ENCODE peak calls at places on chromosomes 2 and 18, in five cellular contexts. G is K562, W is A549, I is GM12878, Y is HepG2. M is an unnamed sample.
A peak's percentile ranks its signal among the peaks of the same experiment; 100 is the strongest.

GRCh38 chr2:28689764-28690163 is 61.9 kb upstream of the PPP1CB start:
- DNase-seq in G (no peak), W (no peak), I (no peak), Y (no peak), M (no peak)

GRCh38 chr18:79988079-79988924 is at the start of gene TXNL4A:
- DNase-seq in G (peak; percentile 81), W (peak; percentile 87), I (peak; percentile 54), Y (peak; percentile 69), M (peak; percentile 87)

GRCh38 chr2:233938676-233939370 is 21.6 kb downstream of the TRPM8 start:
- DNase-seq in G (no peak), W (no peak), I (no peak), Y (no peak), M (peak; percentile 42)

GRCh38 chr2:89823556-89823955 is 1132.1 kb downstream of the RPIA start:
- DNase-seq in G (no peak), W (no peak), I (no peak), Y (no peak), M (no peak)

GRCh38 chr18:79873449-79874110 is 75.8 kb downstream of the KCNG2 start:
- DNase-seq in G (no peak), W (no peak), I (no peak), Y (no peak), M (no peak)

GRCh38 chr2:1420746-1421480 is 7.7 kb downstream of the TPO start:
- DNase-seq in G (no peak), W (no peak), I (no peak), Y (no peak), M (no peak)

GRCh38 chr18:56565596-56566355 is 72.6 kb downstream of the TXNL1 start:
- DNase-seq in G (no peak), W (no peak), I (no peak), Y (peak; percentile 47), M (no peak)

GRCh38 chr2:127650785-127651380 is 4.9 kb downstream of the GPR17 start:
- DNase-seq in G (no peak), W (no peak), I (no peak), Y (no peak), M (no peak)

GRCh38 chr2:237886702-237887481 is 27.5 kb downstream of the RAMP1 start:
- DNase-seq in G (no peak), W (no peak), I (no peak), Y (no peak), M (no peak)

GRCh38 chr18:46416706-46417638 is 240.0 kb downstream of the LOXHD1 start:
- DNase-seq in G (peak; percentile 84), W (peak; percentile 40), I (no peak), Y (no peak), M (peak; percentile 41)

GRCh38 chr2:155368934-155369333 is 670.4 kb downstream of the KCNJ3 start:
- DNase-seq in G (no peak), W (peak; percentile 19), I (no peak), Y (peak; percentile 12), M (peak; percentile 15)
- TF ChIP-seq JUNB in G (no peak), W (no peak), I (no peak), Y (no peak), M (no peak)

DNA sequence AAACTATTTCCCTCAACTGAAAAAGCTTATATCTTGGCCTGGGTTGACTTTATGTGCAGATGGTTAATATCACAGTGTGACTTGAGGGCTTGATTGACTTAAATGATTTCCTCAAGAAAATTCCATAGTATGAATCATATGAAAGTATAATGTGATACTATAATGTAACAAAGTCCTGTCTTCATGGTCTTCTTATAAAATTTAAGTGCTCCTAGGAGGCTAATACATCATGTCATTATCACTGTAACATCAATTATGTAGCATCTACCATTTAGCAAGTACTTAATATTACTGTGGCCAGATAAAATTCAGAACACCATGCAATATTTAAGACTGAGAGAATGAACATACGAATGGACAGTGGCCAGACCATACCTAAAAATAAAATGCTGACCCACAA is 276.1 kb downstream of the RIT2 start:
- DNase-seq in G (no peak), W (no peak), I (no peak), Y (no peak), M (no peak)
- TF ChIP-seq JUNB in G (no peak), W (no peak), I (no peak), Y (no peak), M (no peak)

DNA sequence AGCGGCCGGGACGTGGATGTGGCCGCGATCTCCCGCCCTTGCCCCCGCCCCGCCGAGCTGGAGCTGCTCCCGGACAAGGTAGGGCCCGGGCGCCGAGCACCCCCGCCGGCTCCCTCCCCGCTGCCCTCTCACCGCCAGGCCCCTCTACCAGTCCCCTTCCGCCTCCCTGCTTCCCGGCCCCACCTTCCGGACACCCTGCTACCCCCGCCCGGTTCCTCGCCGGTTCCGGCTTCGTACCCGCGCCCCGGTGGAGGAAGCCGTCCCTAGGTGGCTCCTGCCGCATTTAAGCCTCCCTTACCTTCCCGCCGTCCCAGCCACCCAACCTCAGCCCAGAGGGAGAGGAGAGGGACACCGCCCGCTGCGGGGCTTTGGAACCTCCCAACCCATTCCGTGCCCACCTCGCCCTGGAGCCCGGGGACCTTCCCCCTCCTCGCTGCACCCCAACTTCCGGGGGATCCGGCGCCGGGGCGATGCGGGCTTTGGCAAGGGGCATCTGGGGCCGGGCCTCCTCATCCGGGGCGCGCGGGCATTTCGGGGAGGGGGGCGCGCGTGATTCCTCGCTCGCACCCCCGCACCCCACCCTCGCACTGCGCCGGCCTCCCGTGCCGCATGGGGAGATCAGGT is 475 bp downstream of the B3GNT2 start:
- DNase-seq in G (peak; percentile 82), W (peak; percentile 65), I (no peak), Y (peak; percentile 45), M (peak; percentile 66)
- TF ChIP-seq JUNB in G (no peak), W (no peak), I (no peak), Y (no peak), M (no peak)

DNA sequence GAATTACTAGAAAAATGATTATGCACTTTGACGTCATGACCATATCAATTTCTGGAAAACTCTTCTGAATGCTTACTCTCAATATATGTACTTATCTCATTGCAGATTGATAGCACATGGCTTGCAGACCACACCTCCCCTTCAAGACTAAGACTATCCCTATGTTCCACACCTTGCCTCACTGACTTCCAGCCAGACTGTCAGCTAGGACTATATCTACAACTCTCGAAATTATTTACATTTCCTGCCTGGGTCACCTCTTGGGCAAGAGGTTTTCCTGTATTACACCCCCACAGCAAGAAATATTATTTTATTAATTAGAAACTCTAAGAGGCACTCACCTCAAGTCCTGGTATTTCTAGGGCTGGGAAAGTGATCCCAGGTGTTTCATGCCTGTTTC is 236.6 kb downstream of the CYRIA start:
- DNase-seq in G (no peak), W (no peak), I (no peak), Y (no peak), M (no peak)
- TF ChIP-seq JUNB in G (no peak), W (no peak), I (no peak), Y (no peak), M (no peak)

GRCh38 chr2:9165625-9166024 is 41.0 kb upstream of the ASAP2 start:
- DNase-seq in G (no peak), W (no peak), I (no peak), Y (peak; percentile 68), M (no peak)
- TF ChIP-seq JUNB in G (no peak), W (no peak), I (no peak), Y (no peak), M (no peak)

GRCh38 chr2:160373263-160374019 is 120.2 kb downstream of the RBMS1 start:
- DNase-seq in G (no peak), W (no peak), I (no peak), Y (no peak), M (no peak)

GRCh38 chr2:160377204-160377995 is 116.2 kb downstream of the RBMS1 start:
- DNase-seq in G (no peak), W (no peak), I (no peak), Y (no peak), M (peak; percentile 60)

GRCh38 chr2:160375037-160375436 is 118.6 kb downstream of the RBMS1 start:
- DNase-seq in G (no peak), W (peak; percentile 49), I (no peak), Y (no peak), M (no peak)

GRCh38 chr2:160376576-160376975 is 117.0 kb downstream of the RBMS1 start:
- DNase-seq in G (no peak), W (peak; percentile 79), I (no peak), Y (no peak), M (peak; percentile 34)

GRCh38 chr2:160375802-160376469 is 117.7 kb downstream of the RBMS1 start:
- DNase-seq in G (no peak), W (peak; percentile 35), I (no peak), Y (no peak), M (no peak)
- TF ChIP-seq JUNB in G (no peak), W (no peak), I (no peak), Y (no peak), M (no peak)

M was measured in GM23338.